ENCODE peak calls at places on chromosomes 3 and 15, in seven cellular contexts. G is tibial nerve; W is suprapubic skin; O is fibroblast of lung; S is CD8-positive, alpha-beta T cell; Z is H1; X is uterus. J is an unnamed sample.
A peak's percentile ranks its signal among the peaks of the same experiment; 100 is the strongest.

GRCh38 chr3:117200962-117201361 is 491.4 kb downstream of the TUSC7 start:
- DNase-seq in G (no peak), W (no peak), O (no peak), S (no peak), Z (no peak), X (no peak), J (no peak)

GRCh38 chr3:96813134-96813819 is 1.1 kb upstream of the EPHA6 start:
- DNase-seq in G (peak; percentile 33), W (peak; percentile 81), O (peak; percentile 62), S (no peak), Z (peak; percentile 89), X (peak; percentile 29), J (peak; percentile 90)

GRCh38 chr15:67296188-67296587 is 41.6 kb downstream of the IQCH start:
- DNase-seq in G (no peak), W (no peak), O (no peak), S (no peak), Z (no peak), X (no peak), J (no peak)

GRCh38 chr3:145737952-145738351 is 423.0 kb downstream of the PLOD2 start:
- DNase-seq in G (no peak), W (no peak), O (no peak), S (no peak), Z (no peak), X (no peak), J (no peak)

GRCh38 chr3:171390531-171390930 is 69.7 kb downstream of the TNIK start:
- DNase-seq in G (no peak), W (no peak), O (no peak), S (no peak), Z (no peak), X (no peak), J (no peak)

GRCh38 chr3:69558912-69559311 is 173.0 kb upstream of the FRMD4B start:
- DNase-seq in G (peak; percentile 42), W (no peak), O (no peak), S (no peak), Z (no peak), X (peak; percentile 59), J (no peak)

GRCh38 chr15:90184786-90185704 is 16.1 kb upstream of the SEMA4B start:
- DNase-seq in G (peak; percentile 55), W (no peak), O (peak; percentile 42), S (peak; percentile 27), Z (peak; percentile 83), X (peak; percentile 61), J (peak; percentile 79)

GRCh38 chr3:15315003-15315402 is 17.4 kb downstream of the SH3BP5 start:
- DNase-seq in G (no peak), W (no peak), O (peak; percentile 86), S (no peak), Z (no peak), X (no peak), J (no peak)

GRCh38 chr3:196357905-196358304 is 19.7 kb upstream of the TM4SF19 start:
- DNase-seq in G (no peak), W (no peak), O (no peak), S (peak; percentile 2), Z (no peak), X (no peak), J (no peak)

GRCh38 chr15:83062768-83063180 is 4.3 kb downstream of the BTBD1 start:
- DNase-seq in G (no peak), W (no peak), O (no peak), S (no peak), Z (no peak), X (no peak), J (no peak)

GRCh38 chr15:83065431-83065830 is 1.6 kb downstream of the BTBD1 start:
- DNase-seq in G (no peak), W (no peak), O (no peak), S (no peak), Z (no peak), X (no peak), J (no peak)

GRCh38 chr15:83064859-83065258 is 2.2 kb downstream of the BTBD1 start:
- DNase-seq in G (no peak), W (no peak), O (peak; percentile 36), S (no peak), Z (no peak), X (no peak), J (no peak)

GRCh38 chr15:83061680-83062079 is 5.4 kb downstream of the BTBD1 start:
- DNase-seq in G (no peak), W (no peak), O (peak; percentile 86), S (no peak), Z (no peak), X (no peak), J (no peak)

GRCh38 chr15:83063555-83063954 is 3.5 kb downstream of the BTBD1 start:
- DNase-seq in G (no peak), W (no peak), O (no peak), S (no peak), Z (no peak), X (no peak), J (no peak)
- H3K4me3 ChIP-seq in G (no peak overlapping the region), W (no peak overlapping the region), O (no peak overlapping the region), S (no peak overlapping the region), Z (no peak overlapping the region), X (no peak overlapping the region), J (no peak overlapping the region)

DNA sequence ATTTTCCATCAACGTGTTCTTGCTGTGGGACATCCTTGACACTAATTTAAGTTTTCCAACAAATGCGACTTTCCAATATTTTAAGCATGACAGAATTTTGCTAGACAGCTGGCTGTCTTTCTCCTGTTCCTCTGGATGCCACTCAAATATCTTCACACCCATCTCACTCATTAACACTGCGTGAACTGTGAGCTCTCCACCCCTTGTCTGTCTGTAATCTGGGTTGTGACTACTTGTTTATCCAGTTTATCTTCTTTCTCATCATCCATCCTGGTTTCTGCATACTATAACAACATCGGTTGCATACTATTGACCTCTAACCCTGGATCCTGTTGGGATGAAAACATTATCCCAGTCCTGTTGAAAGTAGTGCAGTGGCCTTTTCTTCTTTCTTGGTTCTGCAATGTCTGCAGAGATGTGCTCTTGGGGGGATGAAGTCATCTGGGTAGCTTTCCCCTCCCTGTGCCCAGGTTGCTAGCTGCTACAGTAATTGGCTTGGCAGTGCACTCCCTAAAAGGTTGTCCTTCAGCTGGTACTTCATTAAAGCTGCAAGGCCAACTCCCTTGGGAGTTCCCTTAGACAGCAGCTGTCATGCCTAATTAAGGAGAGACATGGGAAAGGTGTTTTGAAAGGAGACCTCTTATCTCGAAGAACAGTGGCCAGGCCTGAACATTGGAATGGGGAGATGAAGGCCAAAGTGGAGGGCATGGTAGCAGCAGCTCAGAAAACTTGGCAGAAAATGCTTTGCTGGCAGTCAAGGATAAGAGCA is 24.7 kb downstream of the KAT2B start:
- DNase-seq in G (no peak), W (no peak), O (no peak), S (no peak), Z (no peak), X (no peak), J (peak; percentile 29)
- H3K27me3 ChIP-seq in G (no peaks in the 10 kb centered on the region), W (no peaks in the 10 kb centered on the region), O (no peaks in the 10 kb centered on the region), S (no peaks in the 10 kb centered on the region), Z (peaks cover 1% of the 10 kb centered on the region), X (no peaks in the 10 kb centered on the region), J (no peaks in the 10 kb centered on the region)

GRCh38 chr3:137105277-137105977 is 147.6 kb downstream of the IL20RB start:
- DNase-seq in G (no peak), W (no peak), O (peak; percentile 41), S (no peak), Z (no peak), X (peak; percentile 19), J (peak; percentile 18)
- H3K4me3 ChIP-seq in G (peak overlapping the region; percentile 3), W (no peak overlapping the region), O (no peak overlapping the region), S (no peak overlapping the region), Z (peak overlapping the region; percentile 6), X (no peak overlapping the region), J (no peak overlapping the region)

GRCh38 chr15:74722591-74722990 is 2.7 kb downstream of the CYP1A1 start:
- DNase-seq in G (no peak), W (peak; percentile 55), O (no peak), S (no peak), Z (no peak), X (no peak), J (no peak)

GRCh38 chr15:74725241-74725774 is at the start of gene CYP1A1:
- DNase-seq in G (no peak), W (peak; percentile 65), O (peak; percentile 4), S (peak; percentile 4), Z (peak; percentile 68), X (no peak), J (no peak)

GRCh38 chr15:74723187-74723586 is 2.1 kb downstream of the CYP1A1 start:
- DNase-seq in G (no peak), W (no peak), O (no peak), S (no peak), Z (no peak), X (no peak), J (no peak)

GRCh38 chr15:74724570-74725240 is 623 bp downstream of the CYP1A1 start:
- DNase-seq in G (no peak), W (peak; percentile 69), O (no peak), S (no peak), Z (no peak), X (no peak), J (no peak)

GRCh38 chr15:74723754-74724334 is 1.5 kb downstream of the CYP1A1 start:
- DNase-seq in G (no peak), W (no peak), O (peak; percentile 70), S (no peak), Z (peak; percentile 49), X (no peak), J (no peak)
- H3K27me3 ChIP-seq in G (peaks cover 37% of the 10 kb centered on the region), W (peaks cover 33% of the 10 kb centered on the region), O (peaks cover 44% of the 10 kb centered on the region), S (no peaks in the 10 kb centered on the region), Z (peaks cover 11% of the 10 kb centered on the region), X (peaks cover 5% of the 10 kb centered on the region), J (peaks cover 21% of the 10 kb centered on the region)

GRCh38 chr3:194079702-194080172 is 56.2 kb upstream of the HES1 start:
- DNase-seq in G (no peak), W (peak; percentile 38), O (no peak), S (no peak), Z (no peak), X (no peak), J (no peak)
- H3K4me3 ChIP-seq in G (no peak overlapping the region), W (no peak overlapping the region), O (no peak overlapping the region), S (no peak overlapping the region), Z (no peak overlapping the region), X (no peak overlapping the region), J (no peak overlapping the region)

DNA sequence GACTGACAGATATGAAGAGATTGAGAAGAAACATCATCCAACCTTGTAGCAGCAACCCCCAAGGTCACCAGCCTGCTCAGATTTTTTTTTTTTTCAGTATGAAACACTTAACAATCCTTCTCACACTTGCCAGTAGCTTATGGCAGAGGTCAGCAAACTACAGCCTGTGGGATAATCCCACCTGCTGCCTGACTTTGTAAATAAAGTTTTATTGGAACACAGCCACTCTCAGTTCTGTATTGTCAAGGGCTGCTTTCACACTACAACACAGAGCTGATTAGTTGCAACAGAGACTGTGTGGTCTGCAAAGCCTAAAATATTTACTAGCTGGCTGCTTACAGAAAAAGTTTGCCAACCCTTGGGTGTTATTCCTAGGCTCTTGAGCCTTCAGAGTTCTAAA is 246.3 kb downstream of the SHQ1 start:
- DNase-seq in G (no peak), W (no peak), O (no peak), S (no peak), Z (no peak), X (no peak), J (no peak)
- H3K27me3 ChIP-seq in G (no peaks in the 10 kb centered on the region), W (no peaks in the 10 kb centered on the region), O (no peaks in the 10 kb centered on the region), S (no peaks in the 10 kb centered on the region), Z (no peaks in the 10 kb centered on the region), X (no peaks in the 10 kb centered on the region), J (no peaks in the 10 kb centered on the region)

DNA sequence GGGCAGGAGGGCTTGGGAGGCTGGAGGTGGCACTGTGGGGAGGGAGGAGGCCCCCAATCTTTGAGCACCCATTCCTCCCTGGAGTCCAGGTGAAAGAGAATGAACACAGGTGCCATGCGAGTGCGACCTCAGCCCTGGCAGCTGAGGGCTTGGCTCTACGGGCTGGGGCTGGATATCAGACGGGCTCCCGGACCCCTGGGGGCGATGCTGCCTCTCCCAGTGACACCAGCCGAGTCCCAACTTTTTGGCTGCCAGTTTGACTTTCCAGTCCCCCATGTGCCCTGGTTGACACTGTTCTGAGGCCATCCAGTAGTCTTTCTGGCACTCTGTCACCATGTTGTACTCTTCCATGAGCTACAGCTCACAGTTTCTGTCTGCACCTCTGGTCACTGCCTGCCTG is 1.2 kb downstream of the VILL start:
- DNase-seq in G (peak; percentile 9), W (peak; percentile 45), O (no peak), S (no peak), Z (no peak), X (no peak), J (no peak)
- H3K4me3 ChIP-seq in G (no peak overlapping the region), W (no peak overlapping the region), O (no peak overlapping the region), S (no peak overlapping the region), Z (no peak overlapping the region), X (no peak overlapping the region), J (no peak overlapping the region)